ENCODE peak calls at places on chromosomes 6 and 20, in seven cellular contexts. One of them, this sample, is unnamed.

GRCh38 chr20:46058656-46059281 is 29.8 kb downstream of the SLC12A5 start:
- DNase-seq in AG04450: no peak
- DNase-seq in left ventricle myocardium inferior: no peak
- DNase-seq in A673: no peak
- DNase-seq in uterus: no peak
- DNase-seq in HFF-Myc: no peak
- DNase-seq in A549: no peak
- DNase-seq in this sample: no peak

GRCh38 chr20:3077618-3078134 is 6.3 kb downstream of the OXT start:
- DNase-seq in AG04450: no peak
- DNase-seq in left ventricle myocardium inferior: no peak
- DNase-seq in A673: no peak
- DNase-seq in uterus: no peak
- DNase-seq in HFF-Myc: no peak
- DNase-seq in A549: no peak
- DNase-seq in this sample: no peak

GRCh38 chr6:105184921-105185320 is 5.1 kb upstream of the POPDC3 start:
- DNase-seq in AG04450: no peak
- DNase-seq in left ventricle myocardium inferior: no peak
- DNase-seq in A673: no peak
- DNase-seq in uterus: no peak
- DNase-seq in HFF-Myc: no peak
- DNase-seq in A549: no peak
- DNase-seq in this sample: no peak

GRCh38 chr20:266604-267562 is 9.4 kb downstream of the DEFB132 start:
- DNase-seq in AG04450: peak
- DNase-seq in left ventricle myocardium inferior: peak
- DNase-seq in A673: peak
- DNase-seq in uterus: peak
- DNase-seq in HFF-Myc: peak
- DNase-seq in A549: peak
- DNase-seq in this sample: peak

GRCh38 chr6:3322366-3322890 is 63.7 kb downstream of the PSMG4 start:
- DNase-seq in AG04450: no peak
- DNase-seq in left ventricle myocardium inferior: no peak
- DNase-seq in A673: no peak
- DNase-seq in uterus: no peak
- DNase-seq in HFF-Myc: no peak
- DNase-seq in A549: no peak
- DNase-seq in this sample: no peak

GRCh38 chr6:122381494-122382083 is 17.9 kb upstream of the HSF2 start:
- DNase-seq in AG04450: peak
- DNase-seq in left ventricle myocardium inferior: peak
- DNase-seq in A673: peak
- DNase-seq in uterus: peak
- DNase-seq in HFF-Myc: peak
- DNase-seq in A549: peak
- DNase-seq in this sample: peak

GRCh38 chr20:47817573-47817972 is 32.3 kb upstream of the SULF2 start:
- DNase-seq in AG04450: no peak
- DNase-seq in left ventricle myocardium inferior: no peak
- DNase-seq in A673: no peak
- DNase-seq in uterus: no peak
- DNase-seq in HFF-Myc: no peak
- DNase-seq in A549: no peak
- DNase-seq in this sample: no peak

GRCh38 chr6:45965787-45966186 is 49.9 kb downstream of the CLIC5 start:
- DNase-seq in AG04450: no peak
- DNase-seq in left ventricle myocardium inferior: no peak
- DNase-seq in A673: peak
- DNase-seq in uterus: no peak
- DNase-seq in HFF-Myc: no peak
- DNase-seq in A549: no peak
- DNase-seq in this sample: peak

GRCh38 chr6:56091159-56091869 is 156.1 kb downstream of the COL21A1 start:
- DNase-seq in AG04450: peak
- DNase-seq in left ventricle myocardium inferior: no peak
- DNase-seq in A673: peak
- DNase-seq in uterus: no peak
- DNase-seq in HFF-Myc: peak
- DNase-seq in A549: peak
- DNase-seq in this sample: peak

GRCh38 chr6:39753745-39754084 is 28.5 kb upstream of the KIF6 start:
- DNase-seq in AG04450: no peak
- DNase-seq in left ventricle myocardium inferior: no peak
- DNase-seq in A673: no peak
- DNase-seq in uterus: peak
- DNase-seq in HFF-Myc: no peak
- DNase-seq in A549: no peak
- DNase-seq in this sample: peak

GRCh38 chr6:131792091-131792496 is 15.7 kb upstream of the ENPP1 start:
- DNase-seq in AG04450: no peak
- DNase-seq in left ventricle myocardium inferior: no peak
- DNase-seq in A673: peak
- DNase-seq in uterus: no peak
- DNase-seq in HFF-Myc: no peak
- DNase-seq in A549: peak
- DNase-seq in this sample: no peak

GRCh38 chr6:135451617-135452190 is 45.8 kb downstream of the AHI1 start:
- DNase-seq in AG04450: no peak
- DNase-seq in left ventricle myocardium inferior: no peak
- DNase-seq in A673: peak
- DNase-seq in uterus: no peak
- DNase-seq in HFF-Myc: peak
- DNase-seq in A549: peak
- DNase-seq in this sample: peak

GRCh38 chr6:108565091-108565766 is 4.5 kb downstream of the FOXO3 start:
- DNase-seq in AG04450: no peak
- DNase-seq in left ventricle myocardium inferior: no peak
- DNase-seq in A673: no peak
- DNase-seq in uterus: no peak
- DNase-seq in HFF-Myc: no peak
- DNase-seq in A549: no peak
- DNase-seq in this sample: peak

GRCh38 chr6:148509789-148510581 is 167.3 kb downstream of the SASH1 start:
- DNase-seq in AG04450: peak
- DNase-seq in left ventricle myocardium inferior: peak
- DNase-seq in A673: peak
- DNase-seq in uterus: peak
- DNase-seq in HFF-Myc: peak
- DNase-seq in A549: peak
- DNase-seq in this sample: peak

GRCh38 chr6:109296971-109297372 is 85.3 kb downstream of the CD164 start:
- DNase-seq in AG04450: no peak
- DNase-seq in left ventricle myocardium inferior: no peak
- DNase-seq in A673: no peak
- DNase-seq in uterus: no peak
- DNase-seq in HFF-Myc: no peak
- DNase-seq in A549: no peak
- DNase-seq in this sample: no peak

GRCh38 chr6:158018370-158018771 is 36.7 kb downstream of the SYNJ2 start:
- DNase-seq in AG04450: no peak
- DNase-seq in left ventricle myocardium inferior: peak
- DNase-seq in A673: no peak
- DNase-seq in uterus: no peak
- DNase-seq in HFF-Myc: no peak
- DNase-seq in A549: no peak
- DNase-seq in this sample: peak

GRCh38 chr6:17280552-17281090 is 540 bp upstream of the RBM24 start:
- DNase-seq in AG04450: no peak
- DNase-seq in left ventricle myocardium inferior: peak
- DNase-seq in A673: peak
- DNase-seq in uterus: peak
- DNase-seq in HFF-Myc: no peak
- DNase-seq in A549: peak
- DNase-seq in this sample: no peak

GRCh38 chr20:3751284-3751663 is 16.3 kb downstream of the ADISSP start:
- DNase-seq in AG04450: no peak
- DNase-seq in left ventricle myocardium inferior: no peak
- DNase-seq in A673: no peak
- DNase-seq in uterus: no peak
- DNase-seq in HFF-Myc: no peak
- DNase-seq in A549: no peak
- DNase-seq in this sample: no peak

GRCh38 chr6:107690546-107690863 is 133.6 kb downstream of the SCML4 start:
- DNase-seq in AG04450: no peak
- DNase-seq in left ventricle myocardium inferior: no peak
- DNase-seq in A673: no peak
- DNase-seq in uterus: peak
- DNase-seq in HFF-Myc: no peak
- DNase-seq in A549: no peak
- DNase-seq in this sample: no peak

GRCh38 chr20:45336530-45337366 is 11.5 kb downstream of the SDC4 start:
- DNase-seq in AG04450: peak
- DNase-seq in left ventricle myocardium inferior: no peak
- DNase-seq in A673: no peak
- DNase-seq in uterus: peak
- DNase-seq in HFF-Myc: peak
- DNase-seq in A549: peak
- DNase-seq in this sample: peak

GRCh38 chr20:46814366-46815232 is 80.0 kb upstream of the EYA2 start:
- DNase-seq in AG04450: peak
- DNase-seq in left ventricle myocardium inferior: no peak
- DNase-seq in A673: no peak
- DNase-seq in uterus: no peak
- DNase-seq in HFF-Myc: no peak
- DNase-seq in A549: peak
- DNase-seq in this sample: peak

GRCh38 chr20:49490689-49491088 is 8.2 kb upstream of the KCNB1 start:
- DNase-seq in AG04450: no peak
- DNase-seq in left ventricle myocardium inferior: no peak
- DNase-seq in A673: no peak
- DNase-seq in uterus: no peak
- DNase-seq in HFF-Myc: no peak
- DNase-seq in A549: peak
- DNase-seq in this sample: no peak

DNA sequence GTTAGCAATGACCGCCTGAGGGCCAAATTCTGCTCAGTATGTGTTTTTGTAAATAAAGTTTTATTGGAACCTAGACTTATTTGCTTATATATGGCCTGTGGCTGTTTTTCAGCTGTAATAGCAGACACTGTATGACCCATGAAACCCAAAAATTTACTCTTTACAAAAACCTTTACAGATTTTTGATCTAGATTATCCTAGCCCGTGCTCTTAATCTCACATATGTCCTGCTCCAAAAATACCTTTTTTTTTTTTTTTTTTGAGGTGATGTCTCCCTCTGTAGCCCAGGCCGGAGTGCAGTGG is 148.0 kb upstream of the ZNF217 start:
- DNase-seq in AG04450: no peak
- DNase-seq in left ventricle myocardium inferior: no peak
- DNase-seq in A673: no peak
- DNase-seq in uterus: no peak
- DNase-seq in HFF-Myc: no peak
- DNase-seq in A549: no peak
- DNase-seq in this sample: no peak
- TF ChIP-seq CTCF in AG04450: no peak
- TF ChIP-seq CTCF in left ventricle myocardium inferior: no peak
- TF ChIP-seq CTCF in A673: no peak
- TF ChIP-seq CTCF in uterus: no peak
- TF ChIP-seq CTCF in HFF-Myc: no peak
- TF ChIP-seq CTCF in A549: no peak
- TF ChIP-seq CTCF in this sample: no peak

GRCh38 chr6:79869600-79870084 is 77.7 kb downstream of the ELOVL4 start:
- DNase-seq in AG04450: peak
- DNase-seq in left ventricle myocardium inferior: peak
- DNase-seq in A673: peak
- DNase-seq in uterus: peak
- DNase-seq in HFF-Myc: peak
- DNase-seq in A549: peak
- DNase-seq in this sample: peak
- H3K4me3 ChIP-seq in AG04450: peak
- H3K4me3 ChIP-seq in left ventricle myocardium inferior: peak
- H3K4me3 ChIP-seq in A673: peak
- H3K4me3 ChIP-seq in uterus: peak
- H3K4me3 ChIP-seq in HFF-Myc: no peak
- H3K4me3 ChIP-seq in A549: peak
- H3K4me3 ChIP-seq in this sample: peak

GRCh38 chr6:30494275-30494990 is 5.1 kb downstream of the HLA-E start:
- DNase-seq in AG04450: no peak
- DNase-seq in left ventricle myocardium inferior: no peak
- DNase-seq in A673: no peak
- DNase-seq in uterus: no peak
- DNase-seq in HFF-Myc: no peak
- DNase-seq in A549: no peak
- DNase-seq in this sample: no peak

GRCh38 chr6:30491963-30492616 is 2.8 kb downstream of the HLA-E start:
- DNase-seq in AG04450: no peak
- DNase-seq in left ventricle myocardium inferior: no peak
- DNase-seq in A673: no peak
- DNase-seq in uterus: no peak
- DNase-seq in HFF-Myc: no peak
- DNase-seq in A549: no peak
- DNase-seq in this sample: no peak

GRCh38 chr6:30495993-30496392 is 6.7 kb downstream of the HLA-E start:
- DNase-seq in AG04450: no peak
- DNase-seq in left ventricle myocardium inferior: no peak
- DNase-seq in A673: no peak
- DNase-seq in uterus: no peak
- DNase-seq in HFF-Myc: no peak
- DNase-seq in A549: no peak
- DNase-seq in this sample: no peak

GRCh38 chr6:30490031-30490876 is 945 bp downstream of the HLA-E start:
- DNase-seq in AG04450: no peak
- DNase-seq in left ventricle myocardium inferior: peak
- DNase-seq in A673: peak
- DNase-seq in uterus: peak
- DNase-seq in HFF-Myc: no peak
- DNase-seq in A549: peak
- DNase-seq in this sample: peak

DNA sequence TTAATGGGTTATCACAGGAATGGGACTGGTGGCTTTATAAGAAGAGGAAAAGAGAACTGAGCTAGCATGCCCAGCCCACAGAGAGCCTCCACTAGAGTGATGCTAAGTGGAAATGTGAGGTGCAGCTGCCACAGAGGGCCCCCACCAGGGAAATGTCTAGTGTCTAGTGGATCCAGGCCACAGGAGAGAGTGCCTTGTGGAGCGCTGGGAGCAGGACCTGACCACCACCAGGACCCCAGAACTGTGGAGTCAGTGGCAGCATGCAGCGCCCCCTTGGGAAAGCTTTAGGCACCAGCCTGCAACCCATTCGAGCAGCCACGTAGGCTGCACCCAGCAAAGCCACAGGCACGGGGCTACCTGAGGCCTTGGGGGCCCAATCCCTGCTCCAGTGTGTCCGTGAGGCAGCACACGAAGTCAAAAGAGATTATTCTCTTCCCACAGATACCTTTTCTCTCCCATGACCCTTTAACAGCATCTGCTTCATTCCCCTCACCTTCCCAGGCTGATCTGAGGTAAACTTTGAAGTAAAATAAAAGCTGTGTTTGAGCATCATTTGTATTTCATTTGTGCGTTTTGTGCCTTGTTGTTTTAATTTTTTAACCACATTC is 4.4 kb downstream of the HLA-E start:
- DNase-seq in AG04450: no peak
- DNase-seq in left ventricle myocardium inferior: no peak
- DNase-seq in A673: peak
- DNase-seq in uterus: no peak
- DNase-seq in HFF-Myc: no peak
- DNase-seq in A549: no peak
- DNase-seq in this sample: no peak
- TF ChIP-seq CTCF in AG04450: no peak
- TF ChIP-seq CTCF in left ventricle myocardium inferior: no peak
- TF ChIP-seq CTCF in A673: peak
- TF ChIP-seq CTCF in uterus: no peak
- TF ChIP-seq CTCF in HFF-Myc: peak
- TF ChIP-seq CTCF in A549: no peak
- TF ChIP-seq CTCF in this sample: peak

GRCh38 chr6:87259791-87260190 is 62.6 kb upstream of the SMIM8 start:
- DNase-seq in AG04450: no peak
- DNase-seq in left ventricle myocardium inferior: no peak
- DNase-seq in A673: no peak
- DNase-seq in uterus: no peak
- DNase-seq in HFF-Myc: no peak
- DNase-seq in A549: no peak
- DNase-seq in this sample: no peak
- H3K4me3 ChIP-seq in AG04450: no peak
- H3K4me3 ChIP-seq in left ventricle myocardium inferior: no peak
- H3K4me3 ChIP-seq in A673: no peak
- H3K4me3 ChIP-seq in uterus: no peak
- H3K4me3 ChIP-seq in HFF-Myc: no peak
- H3K4me3 ChIP-seq in A549: no peak
- H3K4me3 ChIP-seq in this sample: no peak